ENCODE peak calls at places on chromosomes 13 and 19, in eight cellular contexts. D is CD8-positive, alpha-beta T cell; M is right cardiac atrium; R is GM23338; U is IMR-90; S is HepG2; E is hepatocyte; X is pancreas. Y is an unnamed sample.

GRCh38 chr19:55655648-55656040 is 809 bp downstream of the U2AF2 start:
- DNase-seq in D (no peak), M (no peak), R (no peak), U (no peak), S (no peak), E (no peak), X (no peak), Y (no peak)

GRCh38 chr13:106104281-106104901 is 431.1 kb downstream of the EFNB2 start:
- DNase-seq in D (no peak), M (no peak), R (no peak), U (peak; percentile 91), S (no peak), E (peak; percentile 33), X (no peak), Y (peak; percentile 88)

GRCh38 chr19:1646149-1646930 is 6.1 kb downstream of the TCF3 start:
- DNase-seq in D (no peak), M (no peak), R (no peak), U (no peak), S (no peak), E (no peak), X (no peak), Y (no peak)

GRCh38 chr13:91657283-91657682 is 258.9 kb downstream of the GPC5 start:
- DNase-seq in D (no peak), M (no peak), R (no peak), U (no peak), S (no peak), E (no peak), X (no peak), Y (no peak)

GRCh38 chr13:84096221-84096620 is 213.9 kb upstream of the SLITRK1 start:
- DNase-seq in D (no peak), M (no peak), R (no peak), U (peak; percentile 1), S (no peak), E (no peak), X (no peak), Y (no peak)

GRCh38 chr19:6448045-6448444 is 11.5 kb downstream of the SLC25A23 start:
- DNase-seq in D (no peak), M (no peak), R (no peak), U (no peak), S (no peak), E (no peak), X (no peak), Y (peak; percentile 51)

GRCh38 chr13:94031609-94032008 is 447.9 kb downstream of the DCT start:
- DNase-seq in D (no peak), M (no peak), R (no peak), U (peak; percentile 8), S (no peak), E (no peak), X (no peak), Y (no peak)

GRCh38 chr13:28582892-28583240 is 76.1 kb upstream of the POMP start:
- DNase-seq in D (no peak), M (no peak), R (no peak), U (no peak), S (no peak), E (no peak), X (no peak), Y (no peak)

GRCh38 chr19:19280561-19280960 is 7.5 kb upstream of the TM6SF2 start:
- DNase-seq in D (no peak), M (no peak), R (no peak), U (peak; percentile 5), S (no peak), E (no peak), X (no peak), Y (peak; percentile 81)

GRCh38 chr13:46655727-46656180 is 102.8 kb downstream of the LRCH1 start:
- DNase-seq in D (no peak), M (no peak), R (peak; percentile 59), U (no peak), S (no peak), E (no peak), X (no peak), Y (no peak)

GRCh38 chr19:53034948-53035675 is 9.4 kb upstream of the ERVV-2 start:
- DNase-seq in D (no peak), M (no peak), R (no peak), U (no peak), S (no peak), E (no peak), X (no peak), Y (peak; percentile 84)

GRCh38 chr19:3062165-3063105 is at the start of gene TLE5:
- DNase-seq in D (peak; percentile 46), M (peak; percentile 78), R (peak; percentile 61), U (no peak), S (peak; percentile 43), E (peak; percentile 86), X (peak; percentile 88), Y (peak; percentile 99)

GRCh38 chr13:72004975-72005374 is 138.0 kb upstream of the DACH1 start:
- DNase-seq in D (no peak), M (no peak), R (peak; percentile 14), U (no peak), S (no peak), E (no peak), X (no peak), Y (no peak)

GRCh38 chr19:33819496-33819874 is 22.8 kb downstream of the KCTD15 start:
- DNase-seq in D (no peak), M (no peak), R (peak; percentile 55), U (no peak), S (no peak), E (no peak), X (no peak), Y (no peak)

GRCh38 chr13:113991191-113991669 is 17.4 kb upstream of the C13orf46 start:
- DNase-seq in D (no peak), M (no peak), R (no peak), U (no peak), S (no peak), E (no peak), X (no peak), Y (no peak)

GRCh38 chr19:39113199-39113598 is 12.4 kb upstream of the PAK4 start:
- DNase-seq in D (no peak), M (no peak), R (no peak), U (no peak), S (no peak), E (no peak), X (no peak), Y (peak; percentile 14)

GRCh38 chr19:55486971-55487883 is 1.0 kb upstream of the SSC5D start:
- DNase-seq in D (no peak), M (peak; percentile 91), R (no peak), U (peak; percentile 97), S (peak; percentile 23), E (peak; percentile 84), X (no peak), Y (peak; percentile 100)

GRCh38 chr19:54172764-54173699 is at the start of gene TMC4:
- DNase-seq in D (no peak), M (peak; percentile 20), R (peak; percentile 97), U (no peak), S (no peak), E (peak; percentile 93), X (peak; percentile 90), Y (peak; percentile 95)

GRCh38 chr13:99218545-99218944 is 17.9 kb downstream of the UBAC2 start:
- DNase-seq in D (no peak), M (peak; percentile 63), R (no peak), U (peak; percentile 31), S (no peak), E (no peak), X (peak; percentile 83), Y (no peak)

DNA sequence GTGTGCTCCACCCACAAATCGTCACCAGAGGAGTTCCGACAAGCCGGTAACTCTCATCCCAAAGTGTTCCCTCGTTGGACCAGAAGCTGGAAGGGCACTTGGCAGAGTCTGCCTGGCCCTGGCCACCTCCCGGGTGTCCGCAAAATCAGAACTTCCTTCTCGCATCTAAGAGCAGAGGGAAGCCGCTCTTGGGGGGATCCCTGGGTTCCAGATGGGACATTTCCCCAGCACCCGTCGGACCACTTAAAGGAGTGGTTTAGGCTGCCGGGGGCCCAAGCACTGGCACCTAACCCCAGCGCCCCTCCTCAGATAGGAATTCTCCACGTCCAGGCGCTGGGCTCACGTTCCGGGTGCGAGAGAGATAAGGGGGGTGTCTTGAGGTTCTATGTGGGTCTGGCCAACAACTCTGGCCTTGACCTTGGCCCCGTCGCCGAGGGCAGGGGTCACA is 857 bp upstream of the MAP2K7 start:
- DNase-seq in D (no peak), M (no peak), R (no peak), U (no peak), S (no peak), E (no peak), X (peak; percentile 60), Y (peak; percentile 89)
- H3K4me3 ChIP-seq in D (peak overlapping the region; percentile 55), M (peak overlapping the region; percentile 34), R (peak overlapping the region; percentile 73), U (peak overlapping the region; percentile 60), S (peak overlapping the region; percentile 56), E (peak overlapping the region; percentile 30), X (peak overlapping the region; percentile 93), Y (peak overlapping the region; percentile 94)

GRCh38 chr19:41355035-41355434 is 1.3 kb upstream of the TGFB1 start:
- DNase-seq in D (no peak), M (no peak), R (no peak), U (no peak), S (no peak), E (no peak), X (no peak), Y (no peak)
- H3K27ac ChIP-seq in D (no peak overlapping the region), M (no peak overlapping the region), R (no peak overlapping the region), U (no peak overlapping the region), S (no peak overlapping the region), E (no peak overlapping the region), X (no peak overlapping the region), Y (no peak overlapping the region)

GRCh38 chr13:23965346-23965745 is 68.0 kb upstream of the C1QTNF9B start:
- DNase-seq in D (no peak), M (no peak), R (no peak), U (no peak), S (no peak), E (no peak), X (no peak), Y (no peak)

GRCh38 chr13:23963947-23964346 is 66.6 kb upstream of the C1QTNF9B start:
- DNase-seq in D (no peak), M (no peak), R (no peak), U (peak; percentile 57), S (no peak), E (no peak), X (no peak), Y (no peak)

GRCh38 chr13:23966221-23966690 is 69.0 kb upstream of the C1QTNF9B start:
- DNase-seq in D (no peak), M (no peak), R (no peak), U (no peak), S (no peak), E (no peak), X (no peak), Y (no peak)

GRCh38 chr13:23969672-23970071 is 72.4 kb upstream of the C1QTNF9B start:
- DNase-seq in D (no peak), M (no peak), R (no peak), U (peak; percentile 56), S (peak; percentile 49), E (peak; percentile 68), X (no peak), Y (no peak)

GRCh38 chr13:23966691-23967615 is 69.7 kb upstream of the C1QTNF9B start:
- DNase-seq in D (no peak), M (no peak), R (no peak), U (peak; percentile 15), S (no peak), E (peak; percentile 34), X (no peak), Y (peak; percentile 80)
- H3K4me3 ChIP-seq in D (peak overlapping the region; percentile 40), M (peak overlapping the region; percentile 32), R (no peak overlapping the region), U (no peak overlapping the region), S (no peak overlapping the region), E (no peak overlapping the region), X (peak overlapping the region; percentile 3), Y (peak overlapping the region; percentile 57)

DNA sequence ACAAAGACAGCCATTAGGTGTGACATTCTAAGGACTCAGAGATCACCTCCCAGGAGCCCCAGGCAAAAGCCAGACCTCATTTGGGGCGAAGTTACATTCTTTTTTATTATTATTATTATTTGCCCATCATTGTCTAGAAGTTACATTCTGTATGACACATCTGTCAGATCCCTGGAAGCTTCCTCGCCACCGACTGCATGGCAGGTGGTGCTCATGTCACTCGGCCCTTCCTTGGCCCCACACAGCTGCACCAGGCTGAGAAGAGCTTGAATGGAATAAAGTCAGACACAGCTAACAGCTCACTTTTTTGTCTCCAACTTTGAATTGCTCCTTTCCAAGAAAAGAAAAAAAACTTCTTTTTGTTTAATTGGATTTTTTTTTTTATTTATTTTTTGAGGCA is 41.4 kb upstream of the LDLR start:
- DNase-seq in D (no peak), M (no peak), R (no peak), U (no peak), S (no peak), E (no peak), X (no peak), Y (peak; percentile 51)
- H3K27ac ChIP-seq in D (no peak overlapping the region), M (no peak overlapping the region), R (no peak overlapping the region), U (no peak overlapping the region), S (no peak overlapping the region), E (no peak overlapping the region), X (no peak overlapping the region), Y (no peak overlapping the region)